ENCODE peak calls at places on chromosomes 12 and 14, in four cellular contexts. One of them, this sample, is unnamed.

GRCh38 chr12:9340422-9341259 is 132.4 kb upstream of the PZP start:
- DNase-seq in mesenchymal stem cell: peak
- DNase-seq in neuronal stem cell: no peak
- DNase-seq in mesendoderm: peak
- DNase-seq in this sample: no peak

GRCh38 chr12:52227767-52228166 is 5.3 kb upstream of the KRT7 start:
- DNase-seq in neuronal stem cell: no peak
- DNase-seq in mesendoderm: no peak
- DNase-seq in mesenchymal stem cell: no peak
- DNase-seq in this sample: no peak

GRCh38 chr12:79347852-79348251 is 342.9 kb downstream of the PAWR start:
- DNase-seq in neuronal stem cell: no peak
- DNase-seq in mesendoderm: no peak
- DNase-seq in mesenchymal stem cell: no peak
- DNase-seq in this sample: no peak

GRCh38 chr12:25014961-25015360 is 66.1 kb upstream of the BCAT1 start:
- DNase-seq in mesendoderm: no peak
- DNase-seq in neuronal stem cell: no peak
- DNase-seq in mesenchymal stem cell: no peak
- DNase-seq in this sample: no peak

GRCh38 chr14:68760771-68761170 is 32.1 kb downstream of the ZFP36L1 start:
- DNase-seq in neuronal stem cell: no peak
- DNase-seq in mesenchymal stem cell: peak
- DNase-seq in mesendoderm: no peak
- DNase-seq in this sample: no peak

GRCh38 chr12:15910864-15911696 is at the start of gene DERA:
- DNase-seq in neuronal stem cell: peak
- DNase-seq in mesenchymal stem cell: peak
- DNase-seq in mesendoderm: peak
- DNase-seq in this sample: peak

GRCh38 chr14:33796356-33796755 is 154.5 kb downstream of the EGLN3 start:
- DNase-seq in mesendoderm: peak
- DNase-seq in mesenchymal stem cell: peak
- DNase-seq in neuronal stem cell: no peak
- DNase-seq in this sample: no peak

GRCh38 chr12:132545955-132546354 is 56.0 kb downstream of the FBRSL1 start:
- DNase-seq in mesenchymal stem cell: no peak
- DNase-seq in neuronal stem cell: no peak
- DNase-seq in mesendoderm: no peak
- DNase-seq in this sample: no peak

GRCh38 chr12:120928864-120929652 is 24.9 kb upstream of the SPPL3 start:
- DNase-seq in neuronal stem cell: no peak
- DNase-seq in mesenchymal stem cell: no peak
- DNase-seq in mesendoderm: peak
- DNase-seq in this sample: peak

GRCh38 chr12:100346660-100347059 is 10.2 kb upstream of the SLC17A8 start:
- DNase-seq in neuronal stem cell: no peak
- DNase-seq in mesendoderm: no peak
- DNase-seq in mesenchymal stem cell: no peak
- DNase-seq in this sample: no peak

GRCh38 chr12:125053821-125054220 is 11.4 kb upstream of the AACS start:
- DNase-seq in neuronal stem cell: no peak
- DNase-seq in mesendoderm: no peak
- DNase-seq in mesenchymal stem cell: no peak
- DNase-seq in this sample: no peak

GRCh38 chr12:1662761-1663439 is 28.0 kb upstream of the ADIPOR2 start:
- DNase-seq in mesendoderm: peak
- DNase-seq in neuronal stem cell: peak
- DNase-seq in mesenchymal stem cell: peak
- DNase-seq in this sample: peak

GRCh38 chr12:132464820-132465219 is 25.1 kb upstream of the FBRSL1 start:
- DNase-seq in mesendoderm: no peak
- DNase-seq in mesenchymal stem cell: no peak
- DNase-seq in neuronal stem cell: no peak
- DNase-seq in this sample: no peak

GRCh38 chr14:103279129-103280025 is 54.7 kb upstream of the EIF5 start:
- DNase-seq in mesenchymal stem cell: no peak
- DNase-seq in neuronal stem cell: no peak
- DNase-seq in mesendoderm: peak
- DNase-seq in this sample: peak

GRCh38 chr12:82099216-82099615 is 259.0 kb downstream of the CCDC59 start:
- DNase-seq in mesenchymal stem cell: no peak
- DNase-seq in neuronal stem cell: no peak
- DNase-seq in mesendoderm: no peak
- DNase-seq in this sample: no peak

GRCh38 chr14:56207626-56208297 is 89.6 kb downstream of the PELI2 start:
- DNase-seq in neuronal stem cell: no peak
- DNase-seq in mesendoderm: no peak
- DNase-seq in mesenchymal stem cell: no peak
- DNase-seq in this sample: no peak

GRCh38 chr14:75821828-75822521 is 159.8 kb downstream of the TGFB3 start:
- DNase-seq in neuronal stem cell: no peak
- DNase-seq in mesenchymal stem cell: peak
- DNase-seq in mesendoderm: no peak
- DNase-seq in this sample: no peak

GRCh38 chr12:64452559-64453329 is 824 bp downstream of the TBK1 start:
- DNase-seq in mesendoderm: peak
- DNase-seq in mesenchymal stem cell: peak
- DNase-seq in neuronal stem cell: no peak
- DNase-seq in this sample: no peak

GRCh38 chr12:104443008-104443407 is 13.7 kb upstream of the CHST11 start:
- DNase-seq in mesendoderm: no peak
- DNase-seq in mesenchymal stem cell: no peak
- DNase-seq in neuronal stem cell: no peak
- DNase-seq in this sample: no peak

GRCh38 chr14:31326111-31326510 is 94.2 kb downstream of the HEATR5A start:
- DNase-seq in mesendoderm: peak
- DNase-seq in mesenchymal stem cell: peak
- DNase-seq in neuronal stem cell: no peak
- DNase-seq in this sample: no peak

GRCh38 chr12:20097561-20097960 is 270.8 kb upstream of the PDE3A start:
- DNase-seq in mesenchymal stem cell: peak
- DNase-seq in mesendoderm: no peak
- DNase-seq in neuronal stem cell: no peak
- DNase-seq in this sample: no peak

GRCh38 chr12:53172352-53172751 is 8.2 kb upstream of the ZNF740 start:
- DNase-seq in neuronal stem cell: no peak
- DNase-seq in mesendoderm: no peak
- DNase-seq in mesenchymal stem cell: no peak
- DNase-seq in this sample: no peak

GRCh38 chr12:7907009-7907408 is 29.0 kb downstream of the SLC2A3 start:
- DNase-seq in mesendoderm: peak
- DNase-seq in neuronal stem cell: peak
- DNase-seq in mesenchymal stem cell: peak
- DNase-seq in this sample: peak

GRCh38 chr12:132404435-132404855 is 75.1 kb upstream of the GALNT9 start:
- DNase-seq in mesendoderm: no peak
- DNase-seq in mesenchymal stem cell: no peak
- DNase-seq in neuronal stem cell: no peak
- DNase-seq in this sample: no peak

GRCh38 chr12:54357802-54358619 is 6.3 kb downstream of the GPR84 start:
- DNase-seq in mesenchymal stem cell: peak
- DNase-seq in neuronal stem cell: no peak
- DNase-seq in mesendoderm: peak
- DNase-seq in this sample: peak

GRCh38 chr12:15749937-15750336 is 39.3 kb downstream of the EPS8 start:
- DNase-seq in mesenchymal stem cell: no peak
- DNase-seq in mesendoderm: no peak
- DNase-seq in neuronal stem cell: no peak
- DNase-seq in this sample: no peak

GRCh38 chr14:62097824-62098223 is 335.6 kb downstream of the SNAPC1 start:
- DNase-seq in neuronal stem cell: no peak
- DNase-seq in mesenchymal stem cell: no peak
- DNase-seq in mesendoderm: peak
- DNase-seq in this sample: no peak

GRCh38 chr14:52879958-52880357 is 70.9 kb downstream of the FERMT2 start:
- DNase-seq in mesenchymal stem cell: no peak
- DNase-seq in mesendoderm: no peak
- DNase-seq in neuronal stem cell: no peak
- DNase-seq in this sample: no peak

GRCh38 chr14:52802597-52802996 is 11.2 kb upstream of the GNPNAT1 start:
- DNase-seq in mesenchymal stem cell: peak
- DNase-seq in neuronal stem cell: no peak
- DNase-seq in mesendoderm: no peak
- DNase-seq in this sample: no peak

GRCh38 chr12:111873113-111873512 is 31.1 kb downstream of the MAPKAPK5 start:
- DNase-seq in mesenchymal stem cell: no peak
- DNase-seq in neuronal stem cell: no peak
- DNase-seq in mesendoderm: no peak
- DNase-seq in this sample: no peak

GRCh38 chr14:68523994-68524725 is 268.7 kb downstream of the ZFP36L1 start:
- DNase-seq in mesenchymal stem cell: no peak
- DNase-seq in neuronal stem cell: no peak
- DNase-seq in mesendoderm: no peak
- DNase-seq in this sample: no peak

DNA sequence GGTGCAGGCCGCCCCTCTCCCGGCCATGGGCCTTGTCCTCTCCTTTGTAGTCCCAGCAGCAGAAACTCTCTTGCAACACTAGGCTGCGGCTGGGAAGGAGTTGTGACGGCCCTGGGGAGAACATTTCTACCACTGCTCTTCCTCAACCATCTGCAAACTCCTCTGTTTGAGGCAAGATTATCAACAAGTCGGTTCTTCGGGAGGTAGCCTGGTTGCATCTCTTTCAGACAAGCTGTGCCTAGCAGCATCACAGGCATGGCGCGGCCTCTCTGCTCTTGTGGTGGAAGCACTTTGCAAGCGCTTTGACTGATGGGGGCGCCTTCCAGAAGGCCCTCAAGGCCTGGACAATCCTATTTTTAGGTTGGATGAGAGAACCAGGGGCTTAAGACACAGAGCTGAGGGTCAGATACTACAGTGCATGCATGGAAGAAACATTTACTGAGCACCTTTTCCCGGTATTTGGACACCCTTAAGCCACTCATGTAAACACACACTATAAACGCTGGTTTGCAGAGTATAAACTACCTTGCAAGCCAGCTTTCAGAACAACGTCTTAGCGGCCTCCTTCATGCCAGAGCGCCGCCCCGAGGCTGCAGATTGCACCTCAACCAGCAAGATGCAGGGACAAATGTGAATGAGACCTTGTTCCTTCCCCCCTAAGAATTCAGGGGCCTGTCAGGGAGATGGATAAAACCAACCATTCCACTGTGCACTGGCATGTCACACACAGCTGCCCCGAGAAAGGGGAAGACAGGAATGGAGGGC is 1.3 kb upstream of the PRIMA1 start:
- DNase-seq in neuronal stem cell: peak
- DNase-seq in mesenchymal stem cell: no peak
- DNase-seq in mesendoderm: peak
- DNase-seq in this sample: peak
- H2BK15ac ChIP-seq in neuronal stem cell: peak
- H2BK15ac ChIP-seq in mesenchymal stem cell: no peak
- H2BK15ac ChIP-seq in mesendoderm: no peak
- H2BK15ac ChIP-seq in this sample: no peak

GRCh38 chr12:108629156-108629555 is 4.5 kb downstream of the SELPLG start:
- DNase-seq in neuronal stem cell: no peak
- DNase-seq in mesenchymal stem cell: no peak
- DNase-seq in mesendoderm: no peak
- DNase-seq in this sample: no peak

GRCh38 chr12:108630481-108631207 is 3.0 kb downstream of the SELPLG start:
- DNase-seq in mesendoderm: no peak
- DNase-seq in mesenchymal stem cell: peak
- DNase-seq in neuronal stem cell: no peak
- DNase-seq in this sample: no peak

GRCh38 chr12:108623577-108623976 is 10.1 kb downstream of the SELPLG start:
- DNase-seq in mesenchymal stem cell: no peak
- DNase-seq in neuronal stem cell: no peak
- DNase-seq in mesendoderm: no peak
- DNase-seq in this sample: no peak

GRCh38 chr12:108629824-108630476 is 3.7 kb downstream of the SELPLG start:
- DNase-seq in mesenchymal stem cell: peak
- DNase-seq in neuronal stem cell: no peak
- DNase-seq in mesendoderm: peak
- DNase-seq in this sample: no peak

DNA sequence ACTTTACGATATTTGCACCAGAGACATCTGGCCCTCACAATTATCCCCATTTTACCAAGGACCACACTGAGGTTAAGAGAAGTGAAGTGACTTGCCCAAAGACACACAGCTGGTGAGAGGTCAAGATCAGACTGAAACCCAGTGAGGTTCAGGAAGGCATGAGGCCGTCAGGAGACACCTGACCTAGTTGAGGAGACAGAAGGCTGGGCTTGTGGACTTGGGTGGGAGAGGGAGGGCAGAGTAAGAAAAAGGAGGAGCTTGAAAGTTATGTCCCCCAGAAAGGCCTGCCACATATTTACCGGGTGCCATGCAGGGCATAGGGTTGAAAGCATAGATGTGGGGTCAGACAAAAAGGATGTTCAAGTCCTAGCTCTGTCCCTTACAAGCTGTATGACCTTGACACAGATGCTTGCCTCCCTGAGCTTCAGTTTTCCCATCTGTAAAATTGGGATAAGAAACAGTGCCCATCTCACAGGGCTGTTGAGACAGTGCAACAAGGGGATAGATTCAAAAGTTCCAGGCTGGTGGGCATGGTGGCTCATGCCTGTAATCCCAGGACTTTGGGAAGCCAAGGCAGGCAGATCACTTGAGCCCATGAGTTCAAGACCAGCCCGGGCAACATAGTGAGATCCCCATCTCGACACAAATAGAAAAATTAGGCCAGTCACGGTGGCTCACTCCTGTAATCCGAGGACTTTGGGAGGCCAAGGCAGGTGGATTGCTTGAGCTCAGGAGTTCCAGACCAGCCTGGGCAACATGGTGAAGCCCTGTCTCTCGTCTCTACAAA is 6.4 kb downstream of the SELPLG start:
- DNase-seq in mesenchymal stem cell: no peak
- DNase-seq in mesendoderm: no peak
- DNase-seq in neuronal stem cell: no peak
- DNase-seq in this sample: no peak
- H2BK15ac ChIP-seq in mesenchymal stem cell: no peak
- H2BK15ac ChIP-seq in mesendoderm: no peak
- H2BK15ac ChIP-seq in neuronal stem cell: no peak
- H2BK15ac ChIP-seq in this sample: no peak

GRCh38 chr14:24312736-24313507 is 1.6 kb downstream of the LTB4R start:
- DNase-seq in neuronal stem cell: no peak
- DNase-seq in mesenchymal stem cell: peak
- DNase-seq in mesendoderm: no peak
- DNase-seq in this sample: no peak

GRCh38 chr14:24315243-24315806 is 4.0 kb downstream of the LTB4R start:
- DNase-seq in mesenchymal stem cell: no peak
- DNase-seq in mesendoderm: no peak
- DNase-seq in neuronal stem cell: no peak
- DNase-seq in this sample: no peak

GRCh38 chr14:24315807-24316596 is 4.7 kb downstream of the LTB4R start:
- DNase-seq in mesendoderm: peak
- DNase-seq in neuronal stem cell: no peak
- DNase-seq in mesenchymal stem cell: no peak
- DNase-seq in this sample: peak

GRCh38 chr14:24313912-24314311 is 2.6 kb downstream of the LTB4R start:
- DNase-seq in mesenchymal stem cell: no peak
- DNase-seq in mesendoderm: no peak
- DNase-seq in neuronal stem cell: no peak
- DNase-seq in this sample: no peak

GRCh38 chr14:24314377-24315193 is 3.3 kb downstream of the LTB4R start:
- DNase-seq in neuronal stem cell: no peak
- DNase-seq in mesendoderm: no peak
- DNase-seq in mesenchymal stem cell: no peak
- DNase-seq in this sample: no peak
- H2BK15ac ChIP-seq in neuronal stem cell: no peak
- H2BK15ac ChIP-seq in mesendoderm: no peak
- H2BK15ac ChIP-seq in mesenchymal stem cell: no peak
- H2BK15ac ChIP-seq in this sample: no peak

GRCh38 chr14:100668352-100668751 is 58.3 kb upstream of the DLK1 start:
- DNase-seq in neuronal stem cell: no peak
- DNase-seq in mesendoderm: no peak
- DNase-seq in mesenchymal stem cell: no peak
- DNase-seq in this sample: no peak
- H2BK15ac ChIP-seq in neuronal stem cell: peak
- H2BK15ac ChIP-seq in mesendoderm: no peak
- H2BK15ac ChIP-seq in mesenchymal stem cell: no peak
- H2BK15ac ChIP-seq in this sample: no peak

This sample was measured in H9.